ENCODE peak calls at places on chromosomes 3 and 15, in ten cellular contexts. I, P, B, C, D, T, A, F, W and Z are unnamed samples.

GRCh38 chr3:46059432-46059831 is 32.1 kb upstream of the XCR1 start:
- DNase-seq in T (no peak), P (no peak), B (no peak), A (peak; percentile 38), D (no peak), W (no peak), C (no peak), F (no peak), I (no peak), Z (no peak)

GRCh38 chr3:171776839-171777607 is 33.3 kb downstream of the PLD1 start:
- DNase-seq in C (no peak), A (no peak), P (no peak), I (no peak), D (no peak), T (no peak), W (no peak), F (no peak), B (no peak), Z (no peak)

GRCh38 chr3:39141211-39141995 is 12.0 kb downstream of the CSRNP1 start:
- DNase-seq in C (no peak), A (no peak), I (peak; percentile 91), T (peak; percentile 75), W (peak; percentile 91), D (peak; percentile 72), B (peak; percentile 50), P (no peak), F (peak; percentile 88), Z (no peak)

GRCh38 chr15:74036271-74037170 is 42.0 kb downstream of the PML start:
- DNase-seq in T (no peak), I (peak; percentile 49), C (peak; percentile 57), F (peak; percentile 77), P (no peak), B (peak; percentile 76), W (peak; percentile 64), A (no peak), D (peak; percentile 87), Z (peak; percentile 62)

GRCh38 chr3:195031574-195032003 is 239.4 kb downstream of the XXYLT1 start:
- DNase-seq in C (no peak), A (no peak), T (no peak), F (no peak), I (no peak), B (no peak), P (no peak), D (no peak), W (no peak), Z (no peak)

GRCh38 chr15:76057332-76058000 is 2.3 kb upstream of the TMEM266 start:
- DNase-seq in W (peak; percentile 14), P (no peak), B (peak; percentile 59), T (no peak), F (no peak), I (peak; percentile 28), A (no peak), D (no peak), C (peak; percentile 53), Z (peak; percentile 75)

GRCh38 chr3:152444029-152444641 is 175.4 kb downstream of the MBNL1 start:
- DNase-seq in I (no peak), C (peak; percentile 73), P (no peak), A (peak; percentile 33), D (no peak), T (no peak), F (no peak), B (peak; percentile 27), W (no peak), Z (no peak)

GRCh38 chr3:56778904-56779303 is 22.8 kb downstream of the ARHGEF3 start:
- DNase-seq in P (no peak), B (no peak), T (no peak), F (no peak), A (no peak), D (no peak), W (no peak), I (no peak), C (no peak), Z (no peak)

GRCh38 chr3:186216903-186217819 is 108.3 kb upstream of the ETV5 start:
- DNase-seq in W (no peak), D (no peak), T (no peak), C (no peak), I (no peak), A (no peak), B (no peak), F (no peak), P (no peak), Z (no peak)

GRCh38 chr3:132231633-132232032 is 85.6 kb upstream of the ACP3 start:
- DNase-seq in D (no peak), T (no peak), B (no peak), A (no peak), P (no peak), C (peak; percentile 33), F (no peak), W (no peak), I (no peak), Z (no peak)

DNA sequence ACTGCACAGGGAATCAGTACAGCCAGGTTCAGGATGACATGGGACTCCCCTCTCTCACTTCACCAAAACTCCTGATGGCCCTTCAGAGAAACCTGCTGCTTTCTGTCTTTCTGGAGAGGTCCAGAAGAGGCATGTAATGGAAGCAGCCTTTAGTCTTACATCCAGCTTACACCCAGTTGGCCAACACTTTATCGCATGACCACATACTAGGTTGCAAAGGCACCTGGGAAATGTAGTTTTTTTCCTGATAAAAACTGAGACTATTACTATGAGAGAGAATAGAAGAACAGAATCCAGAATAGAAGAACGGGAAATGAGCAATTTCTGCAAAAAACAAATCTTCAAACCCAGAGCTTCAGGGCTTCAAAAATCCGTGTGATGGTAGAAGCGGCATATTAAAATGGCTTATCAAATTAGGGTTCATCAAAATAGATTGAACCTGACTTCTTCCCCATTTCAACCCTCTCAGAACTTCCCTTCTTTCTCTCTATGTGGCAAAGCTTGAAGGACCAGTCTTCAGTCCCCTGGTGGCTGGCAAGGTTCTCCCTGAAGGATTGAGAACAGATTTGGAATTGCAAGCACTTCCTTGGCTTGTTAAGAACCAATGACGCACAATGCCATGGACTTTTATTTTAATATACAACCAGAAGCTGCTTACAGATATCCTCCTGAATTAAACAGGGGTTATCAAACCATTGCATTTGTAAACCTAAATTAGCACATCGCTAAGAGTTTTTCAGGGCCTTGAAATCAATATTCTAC is 34.4 kb downstream of the CORO2B start:
- DNase-seq in A (no peak), T (no peak), D (no peak), W (no peak), F (no peak), I (no peak), P (no peak), C (peak; percentile 35), B (no peak), Z (no peak)
- TF ChIP-seq EP300 in A (no peak), T (no peak), D (no peak), W (no peak), F (no peak), I (no peak), P (no peak), C (no peak), B (no peak), Z (no peak)

DNA sequence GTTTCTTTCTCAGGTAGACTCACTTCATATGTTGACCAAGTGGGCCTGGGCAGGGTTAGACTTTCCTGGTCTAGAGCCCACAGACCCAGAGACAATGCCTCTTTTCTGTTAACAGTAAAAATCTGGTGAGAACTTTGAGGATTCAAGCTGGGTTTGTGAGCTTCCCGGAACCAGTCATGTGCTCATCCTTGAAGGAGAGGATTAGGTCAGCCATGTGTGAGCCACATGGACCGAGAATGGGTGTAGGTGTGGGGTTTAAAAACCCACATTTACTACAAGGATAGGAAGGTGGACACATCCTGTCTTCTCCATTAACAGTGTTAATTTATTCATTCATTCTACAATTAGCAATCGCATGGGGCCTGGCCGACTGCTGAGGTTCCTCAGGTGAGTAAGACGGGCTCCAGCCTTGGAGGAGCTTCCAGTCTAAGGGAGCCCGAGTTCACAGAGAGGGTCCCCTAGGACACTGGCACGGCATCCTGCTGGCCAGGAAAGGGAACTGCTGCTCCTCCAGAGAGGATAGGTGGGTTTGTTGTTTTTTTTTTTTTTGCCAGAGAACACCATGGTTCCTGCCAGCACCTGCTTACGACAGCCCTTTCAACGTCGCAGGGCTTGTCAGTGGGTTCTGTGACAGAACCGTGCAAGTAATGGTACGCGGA is 69.0 kb downstream of the SQOR start:
- DNase-seq in T (no peak), W (no peak), C (no peak), A (no peak), D (no peak), I (no peak), P (no peak), F (no peak), B (no peak), Z (no peak)
- TF ChIP-seq CTCF in T (no peak), W (no peak), C (no peak), A (no peak), D (no peak), I (no peak), P (no peak), F (no peak), B (no peak), Z (no peak)

DNA sequence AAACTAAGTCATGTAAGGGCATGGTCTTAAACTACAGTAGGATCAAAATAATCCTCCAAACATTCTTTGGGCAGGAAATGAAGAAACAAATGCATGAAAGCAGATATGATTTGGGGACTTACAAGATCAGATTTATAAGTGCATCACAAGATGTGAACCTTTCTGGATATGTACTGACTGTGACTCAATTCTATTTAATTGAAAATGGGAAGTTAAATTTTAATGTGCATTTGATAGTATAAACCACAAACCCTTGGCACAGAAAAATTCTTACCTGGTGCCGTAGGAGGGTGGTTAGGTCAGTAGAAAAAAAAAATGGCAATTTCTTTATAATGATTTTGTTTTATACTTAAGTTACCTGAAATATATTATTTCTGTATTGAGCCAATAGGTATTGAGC is 262.5 kb upstream of the TGFBR2 start:
- DNase-seq in A (no peak), D (no peak), B (no peak), W (no peak), C (no peak), T (no peak), P (no peak), F (no peak), I (no peak), Z (no peak)
- H3K4me3 ChIP-seq in A (no peak overlapping the region), D (no peak overlapping the region), B (no peak overlapping the region), W (no peak overlapping the region), C (no peak overlapping the region), T (no peak overlapping the region), P (no peak overlapping the region), F (no peak overlapping the region), I (no peak overlapping the region), Z (no peak overlapping the region)

GRCh38 chr15:66946578-66947164 is 118.7 kb upstream of the SMAD3 start:
- DNase-seq in C (peak; percentile 83), T (peak; percentile 68), W (peak; percentile 78), I (peak; percentile 81), P (no peak), B (peak; percentile 79), D (peak; percentile 75), A (peak; percentile 39), F (no peak), Z (peak; percentile 57)

GRCh38 chr15:66943456-66944095 is 121.8 kb upstream of the SMAD3 start:
- DNase-seq in T (no peak), I (peak; percentile 42), W (peak; percentile 62), B (no peak), D (peak; percentile 39), F (no peak), C (peak; percentile 82), P (no peak), A (no peak), Z (no peak)

GRCh38 chr15:66944121-66944520 is 121.3 kb upstream of the SMAD3 start:
- DNase-seq in T (no peak), F (no peak), W (no peak), D (peak; percentile 54), B (no peak), C (no peak), A (no peak), I (no peak), P (no peak), Z (no peak)

GRCh38 chr15:66945842-66946241 is 119.6 kb upstream of the SMAD3 start:
- DNase-seq in A (no peak), W (no peak), C (no peak), F (no peak), I (no peak), P (no peak), D (peak; percentile 12), T (no peak), B (no peak), Z (no peak)

GRCh38 chr15:66945286-66945685 is 120.1 kb upstream of the SMAD3 start:
- DNase-seq in B (no peak), A (no peak), T (no peak), F (no peak), P (no peak), I (no peak), C (no peak), D (peak; percentile 56), W (no peak), Z (no peak)
- TF ChIP-seq EP300 in B (no peak), A (no peak), T (no peak), F (no peak), P (no peak), I (no peak), C (no peak), D (no peak), W (no peak), Z (no peak)